ENCODE peak calls at places on chromosomes 5 and 9, in eight cellular contexts. One of them, this sample, is unnamed.

GRCh38 chr9:93814561-93814960 is 140.6 kb downstream of the BARX1 start:
- DNase-seq in suprapubic skin: no peak
- DNase-seq in transverse colon: no peak
- DNase-seq in A549: no peak
- DNase-seq in upper lobe of left lung: peak
- DNase-seq in sigmoid colon: no peak
- DNase-seq in stomach: no peak
- DNase-seq in H1: peak
- DNase-seq in this sample: no peak

GRCh38 chr5:154475613-154476342 is 2.2 kb downstream of the HAND1 start:
- DNase-seq in suprapubic skin: no peak
- DNase-seq in transverse colon: no peak
- DNase-seq in A549: no peak
- DNase-seq in upper lobe of left lung: peak
- DNase-seq in sigmoid colon: peak
- DNase-seq in stomach: no peak
- DNase-seq in H1: peak
- DNase-seq in this sample: no peak

GRCh38 chr9:16867571-16868311 is 2.7 kb downstream of the BNC2 start:
- DNase-seq in suprapubic skin: no peak
- DNase-seq in transverse colon: no peak
- DNase-seq in A549: no peak
- DNase-seq in upper lobe of left lung: no peak
- DNase-seq in sigmoid colon: peak
- DNase-seq in stomach: no peak
- DNase-seq in H1: no peak
- DNase-seq in this sample: no peak

GRCh38 chr9:71119746-71120145 is 1.7 kb downstream of the TRPM3 start:
- DNase-seq in suprapubic skin: no peak
- DNase-seq in transverse colon: no peak
- DNase-seq in A549: no peak
- DNase-seq in upper lobe of left lung: no peak
- DNase-seq in sigmoid colon: no peak
- DNase-seq in stomach: no peak
- DNase-seq in H1: no peak
- DNase-seq in this sample: no peak

GRCh38 chr5:10334830-10335229 is 18.7 kb upstream of the MARCHF6 start:
- DNase-seq in suprapubic skin: no peak
- DNase-seq in transverse colon: no peak
- DNase-seq in A549: no peak
- DNase-seq in upper lobe of left lung: no peak
- DNase-seq in sigmoid colon: no peak
- DNase-seq in stomach: no peak
- DNase-seq in H1: peak
- DNase-seq in this sample: no peak

GRCh38 chr9:104351726-104352125 is 152.3 kb upstream of the OR13F1 start:
- DNase-seq in suprapubic skin: no peak
- DNase-seq in transverse colon: no peak
- DNase-seq in A549: no peak
- DNase-seq in upper lobe of left lung: no peak
- DNase-seq in sigmoid colon: no peak
- DNase-seq in stomach: no peak
- DNase-seq in H1: no peak
- DNase-seq in this sample: no peak

GRCh38 chr5:152532714-152533113 is 127.6 kb upstream of the NMUR2 start:
- DNase-seq in suprapubic skin: no peak
- DNase-seq in transverse colon: no peak
- DNase-seq in A549: peak
- DNase-seq in upper lobe of left lung: no peak
- DNase-seq in sigmoid colon: no peak
- DNase-seq in stomach: no peak
- DNase-seq in H1: no peak
- DNase-seq in this sample: no peak

GRCh38 chr5:82628364-82628910 is 350.3 kb upstream of the RPS23 start:
- DNase-seq in suprapubic skin: no peak
- DNase-seq in transverse colon: no peak
- DNase-seq in A549: no peak
- DNase-seq in upper lobe of left lung: no peak
- DNase-seq in sigmoid colon: no peak
- DNase-seq in stomach: no peak
- DNase-seq in H1: no peak
- DNase-seq in this sample: no peak

GRCh38 chr5:10689391-10690081 is 71.5 kb downstream of the DAP start:
- DNase-seq in suprapubic skin: peak
- DNase-seq in transverse colon: no peak
- DNase-seq in A549: peak
- DNase-seq in upper lobe of left lung: peak
- DNase-seq in sigmoid colon: no peak
- DNase-seq in stomach: no peak
- DNase-seq in H1: peak
- DNase-seq in this sample: no peak

DNA sequence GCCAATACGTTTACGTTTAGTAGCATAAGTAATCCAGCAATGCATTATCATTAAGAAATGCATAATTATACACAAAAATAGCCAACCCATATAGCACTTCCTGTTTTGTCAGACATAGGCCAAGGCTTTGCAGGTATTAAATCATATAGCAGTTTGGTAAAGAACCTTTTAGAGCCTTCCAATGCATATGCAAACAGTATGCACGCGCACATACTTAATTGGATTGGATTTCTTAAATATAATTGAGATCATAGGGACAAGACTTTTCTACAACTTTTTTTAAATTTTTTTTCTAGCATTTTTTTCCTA is 718 bp upstream of the SPTLC1 start:
- DNase-seq in suprapubic skin: no peak
- DNase-seq in transverse colon: no peak
- DNase-seq in A549: no peak
- DNase-seq in upper lobe of left lung: no peak
- DNase-seq in sigmoid colon: no peak
- DNase-seq in stomach: no peak
- DNase-seq in H1: no peak
- DNase-seq in this sample: no peak
- TF ChIP-seq EP300 in suprapubic skin: no peak
- TF ChIP-seq EP300 in transverse colon: no peak
- TF ChIP-seq EP300 in A549: no peak
- TF ChIP-seq EP300 in upper lobe of left lung: no peak
- TF ChIP-seq EP300 in sigmoid colon: no peak
- TF ChIP-seq EP300 in stomach: no peak
- TF ChIP-seq EP300 in H1: no peak
- TF ChIP-seq EP300 in this sample: no peak

GRCh38 chr9:129717991-129718390 is 34.9 kb downstream of the PTGES start:
- DNase-seq in suprapubic skin: no peak
- DNase-seq in transverse colon: no peak
- DNase-seq in A549: no peak
- DNase-seq in upper lobe of left lung: no peak
- DNase-seq in sigmoid colon: no peak
- DNase-seq in stomach: no peak
- DNase-seq in H1: no peak
- DNase-seq in this sample: no peak

GRCh38 chr9:129712595-129713524 is 40.0 kb downstream of the PTGES start:
- DNase-seq in suprapubic skin: no peak
- DNase-seq in transverse colon: no peak
- DNase-seq in A549: no peak
- DNase-seq in upper lobe of left lung: no peak
- DNase-seq in sigmoid colon: no peak
- DNase-seq in stomach: no peak
- DNase-seq in H1: no peak
- DNase-seq in this sample: no peak

GRCh38 chr9:129716091-129716490 is 36.8 kb downstream of the PTGES start:
- DNase-seq in suprapubic skin: no peak
- DNase-seq in transverse colon: no peak
- DNase-seq in A549: no peak
- DNase-seq in upper lobe of left lung: no peak
- DNase-seq in sigmoid colon: no peak
- DNase-seq in stomach: no peak
- DNase-seq in H1: no peak
- DNase-seq in this sample: no peak

GRCh38 chr9:129718647-129719046 is 34.2 kb downstream of the PTGES start:
- DNase-seq in suprapubic skin: no peak
- DNase-seq in transverse colon: no peak
- DNase-seq in A549: no peak
- DNase-seq in upper lobe of left lung: no peak
- DNase-seq in sigmoid colon: no peak
- DNase-seq in stomach: no peak
- DNase-seq in H1: no peak
- DNase-seq in this sample: no peak

DNA sequence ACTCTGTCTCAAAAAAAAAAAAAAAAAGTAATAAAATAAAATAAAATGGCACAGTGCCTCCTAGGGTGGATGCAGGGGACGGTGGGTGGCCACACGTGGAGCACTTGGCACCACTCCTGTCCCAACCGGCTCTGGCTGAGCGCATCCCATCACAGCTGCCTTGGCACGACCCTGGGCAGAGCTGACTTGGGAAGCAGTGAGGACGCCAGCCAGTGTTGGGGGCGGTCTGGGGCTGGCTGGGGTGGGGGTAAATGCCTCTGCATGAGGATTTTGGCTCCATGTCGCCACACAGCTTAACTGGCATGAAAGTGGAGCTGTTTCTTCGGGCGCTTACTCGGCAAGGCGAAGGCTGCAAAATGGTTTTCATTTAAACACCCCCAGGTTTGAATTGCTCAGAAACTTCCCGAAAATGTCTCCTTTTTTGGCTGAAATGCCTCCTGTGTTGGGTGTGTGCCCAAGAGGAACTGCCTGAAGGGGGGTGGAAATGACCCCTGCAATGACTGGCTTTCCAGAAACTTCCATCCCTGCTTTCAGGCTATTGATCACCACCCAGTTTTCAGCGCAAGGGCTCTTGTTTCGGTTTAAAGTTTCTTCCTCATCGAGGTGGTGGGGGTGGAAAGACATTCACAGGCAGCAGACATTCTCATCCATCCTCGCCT is 38.3 kb downstream of the PTGES start:
- DNase-seq in suprapubic skin: no peak
- DNase-seq in transverse colon: no peak
- DNase-seq in A549: no peak
- DNase-seq in upper lobe of left lung: no peak
- DNase-seq in sigmoid colon: no peak
- DNase-seq in stomach: no peak
- DNase-seq in H1: no peak
- DNase-seq in this sample: no peak
- H3K4me3 ChIP-seq in suprapubic skin: peak
- H3K4me3 ChIP-seq in transverse colon: no peak
- H3K4me3 ChIP-seq in A549: no peak
- H3K4me3 ChIP-seq in upper lobe of left lung: no peak
- H3K4me3 ChIP-seq in sigmoid colon: no peak
- H3K4me3 ChIP-seq in stomach: no peak
- H3K4me3 ChIP-seq in H1: no peak
- H3K4me3 ChIP-seq in this sample: no peak

GRCh38 chr9:38394419-38394818 is 1.9 kb downstream of the ALDH1B1 start:
- DNase-seq in suprapubic skin: no peak
- DNase-seq in transverse colon: peak
- DNase-seq in A549: no peak
- DNase-seq in upper lobe of left lung: no peak
- DNase-seq in sigmoid colon: no peak
- DNase-seq in stomach: no peak
- DNase-seq in H1: no peak
- DNase-seq in this sample: no peak

GRCh38 chr9:38396371-38396671 is 3.8 kb downstream of the ALDH1B1 start:
- DNase-seq in suprapubic skin: no peak
- DNase-seq in transverse colon: no peak
- DNase-seq in A549: no peak
- DNase-seq in upper lobe of left lung: no peak
- DNase-seq in sigmoid colon: no peak
- DNase-seq in stomach: no peak
- DNase-seq in H1: no peak
- DNase-seq in this sample: no peak

GRCh38 chr9:38392235-38393127 is at the start of gene ALDH1B1:
- DNase-seq in suprapubic skin: peak
- DNase-seq in transverse colon: peak
- DNase-seq in A549: peak
- DNase-seq in upper lobe of left lung: peak
- DNase-seq in sigmoid colon: peak
- DNase-seq in stomach: peak
- DNase-seq in H1: peak
- DNase-seq in this sample: peak

GRCh38 chr9:38393128-38393809 is 767 bp downstream of the ALDH1B1 start:
- DNase-seq in suprapubic skin: no peak
- DNase-seq in transverse colon: no peak
- DNase-seq in A549: no peak
- DNase-seq in upper lobe of left lung: no peak
- DNase-seq in sigmoid colon: no peak
- DNase-seq in stomach: no peak
- DNase-seq in H1: no peak
- DNase-seq in this sample: no peak

GRCh38 chr9:38395653-38396370 is 3.3 kb downstream of the ALDH1B1 start:
- DNase-seq in suprapubic skin: no peak
- DNase-seq in transverse colon: no peak
- DNase-seq in A549: no peak
- DNase-seq in upper lobe of left lung: peak
- DNase-seq in sigmoid colon: no peak
- DNase-seq in stomach: no peak
- DNase-seq in H1: no peak
- DNase-seq in this sample: no peak
- TF ChIP-seq EP300 in suprapubic skin: no peak
- TF ChIP-seq EP300 in transverse colon: no peak
- TF ChIP-seq EP300 in A549: no peak
- TF ChIP-seq EP300 in upper lobe of left lung: no peak
- TF ChIP-seq EP300 in sigmoid colon: no peak
- TF ChIP-seq EP300 in stomach: no peak
- TF ChIP-seq EP300 in H1: no peak
- TF ChIP-seq EP300 in this sample: no peak

DNA sequence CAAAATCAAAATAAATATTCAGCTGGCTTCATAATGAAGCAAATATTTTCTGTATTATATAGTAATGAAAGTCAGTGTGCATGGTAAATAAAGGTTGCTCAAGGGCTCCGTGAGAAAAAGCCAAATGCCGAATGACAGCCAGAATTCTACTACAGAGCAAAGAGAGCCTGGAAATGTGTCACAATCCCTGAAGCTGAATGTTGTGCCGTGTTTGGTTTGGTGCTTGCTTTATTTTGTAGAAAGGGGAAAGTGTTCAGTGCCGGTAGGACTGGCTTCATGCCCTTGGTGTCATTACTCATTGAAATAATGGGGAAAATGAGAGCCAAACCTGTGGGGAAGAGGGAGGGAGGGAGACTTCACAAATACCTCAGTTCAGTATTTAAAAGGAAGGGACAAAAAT is 26.8 kb upstream of the ADAMTSL1 start:
- DNase-seq in suprapubic skin: no peak
- DNase-seq in transverse colon: no peak
- DNase-seq in A549: no peak
- DNase-seq in upper lobe of left lung: no peak
- DNase-seq in sigmoid colon: peak
- DNase-seq in stomach: no peak
- DNase-seq in H1: no peak
- DNase-seq in this sample: no peak
- H3K4me3 ChIP-seq in suprapubic skin: no peak
- H3K4me3 ChIP-seq in transverse colon: no peak
- H3K4me3 ChIP-seq in A549: no peak
- H3K4me3 ChIP-seq in upper lobe of left lung: no peak
- H3K4me3 ChIP-seq in sigmoid colon: no peak
- H3K4me3 ChIP-seq in stomach: no peak
- H3K4me3 ChIP-seq in H1: no peak
- H3K4me3 ChIP-seq in this sample: no peak